ENCODE peak calls at places on chromosome 3, in four cellular contexts. M, Y, J and A are unnamed samples.

GRCh38 chr3:65402597-65402996 is 636.1 kb downstream of the MAGI1 start:
- DNase-seq in M (peak; percentile 24), Y (peak; percentile 93), J (no peak), A (no peak)

GRCh38 chr3:108329508-108329907 is 33.2 kb downstream of the HHLA2 start:
- DNase-seq in M (no peak), Y (no peak), J (no peak), A (no peak)

GRCh38 chr3:4821331-4821730 is 157.9 kb upstream of the BHLHE40 start:
- DNase-seq in M (no peak), Y (no peak), J (no peak), A (no peak)

GRCh38 chr3:13461169-13462124 is 18.7 kb upstream of the HDAC11 start:
- DNase-seq in M (no peak), Y (peak; percentile 36), J (peak; percentile 91), A (peak; percentile 61)

GRCh38 chr3:197001106-197001971 is 28.3 kb downstream of the MELTF start:
- DNase-seq in M (no peak), Y (no peak), J (peak; percentile 16), A (no peak)

GRCh38 chr3:146250449-146251382 is at the start of gene PLSCR4:
- DNase-seq in M (peak; percentile 72), Y (peak; percentile 47), J (no peak), A (peak; percentile 93)

GRCh38 chr3:197117107-197117506 is 87.5 kb upstream of the MELTF start:
- DNase-seq in M (no peak), Y (peak; percentile 17), J (no peak), A (no peak)

GRCh38 chr3:187748050-187748481 is 2.8 kb upstream of the BCL6 start:
- DNase-seq in M (peak; percentile 96), Y (peak; percentile 78), J (peak; percentile 96), A (peak; percentile 84)

GRCh38 chr3:154089416-154090115 is 31.6 kb upstream of the ARHGEF26 start:
- DNase-seq in M (no peak), Y (no peak), J (no peak), A (no peak)

GRCh38 chr3:60189304-60189703 is 1061.9 kb downstream of the FHIT start:
- DNase-seq in M (no peak), Y (no peak), J (no peak), A (no peak)

GRCh38 chr3:52456169-52456799 is 880 bp downstream of the NISCH start:
- DNase-seq in M (peak; percentile 48), Y (peak; percentile 20), J (peak; percentile 21), A (peak; percentile 58)

GRCh38 chr3:124643453-124643852 is 86.8 kb upstream of the UMPS start:
- DNase-seq in M (no peak), Y (no peak), J (no peak), A (no peak)

GRCh38 chr3:30667250-30667585 is 60.8 kb downstream of the TGFBR2 start:
- DNase-seq in M (no peak), Y (no peak), J (no peak), A (peak; percentile 63)

GRCh38 chr3:126019683-126020082 is 50.7 kb downstream of the ROPN1B start:
- DNase-seq in M (no peak), Y (no peak), J (no peak), A (no peak)

GRCh38 chr3:152417181-152417580 is 148.5 kb downstream of the MBNL1 start:
- DNase-seq in M (no peak), Y (peak; percentile 46), J (no peak), A (no peak)

GRCh38 chr3:43155016-43155415 is 49.1 kb upstream of the POMGNT2 start:
- DNase-seq in M (no peak), Y (no peak), J (no peak), A (no peak)

GRCh38 chr3:131756405-131756804 is 253.6 kb upstream of the MRPL3 start:
- DNase-seq in M (no peak), Y (no peak), J (no peak), A (no peak)

GRCh38 chr3:141782386-141782932 is 19.3 kb downstream of the GRK7 start:
- DNase-seq in M (no peak), Y (no peak), J (no peak), A (peak; percentile 50)

GRCh38 chr3:154730221-154730620 is 300.2 kb upstream of the GPR149 start:
- DNase-seq in M (no peak), Y (no peak), J (no peak), A (no peak)

GRCh38 chr3:157130138-157130880 is 29.6 kb downstream of the CCNL1 start:
- DNase-seq in M (peak; percentile 63), Y (peak; percentile 64), J (peak; percentile 46), A (peak; percentile 61)

GRCh38 chr3:188937389-188937788 is 234.4 kb upstream of the TPRG1 start:
- DNase-seq in M (no peak), Y (peak; percentile 11), J (no peak), A (peak; percentile 90)

GRCh38 chr3:20074226-20075063 is 34.2 kb downstream of the KAT2B start:
- DNase-seq in M (no peak), Y (peak; percentile 53), J (no peak), A (no peak)

GRCh38 chr3:51539291-51539891 is 872 bp downstream of the RAD54L2 start:
- DNase-seq in M (no peak), Y (peak; percentile 85), J (peak; percentile 51), A (peak; percentile 73)

GRCh38 chr3:59696783-59697182 is 647.0 kb upstream of the CFAP20DC start:
- DNase-seq in M (no peak), Y (no peak), J (no peak), A (no peak)

DNA sequence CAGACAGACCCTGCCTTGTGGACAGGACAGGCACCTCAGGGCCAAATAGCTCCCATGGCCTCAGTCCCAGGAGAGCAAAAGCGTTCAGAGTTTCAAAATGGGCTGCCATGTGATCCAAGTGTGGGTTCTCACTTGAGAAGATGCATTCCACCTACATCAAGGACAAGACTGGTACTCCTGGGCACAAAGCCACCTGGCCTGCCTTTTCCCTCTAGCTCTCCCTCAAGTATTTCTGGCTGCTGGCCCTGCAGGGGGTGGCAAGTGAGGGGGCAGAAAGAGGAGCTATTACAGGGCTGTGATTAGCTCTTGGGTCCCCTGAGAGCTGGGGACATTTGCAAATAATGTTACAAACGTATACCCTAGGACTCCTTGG is 6.5 kb upstream of the COL7A1 start:
- DNase-seq in M (no peak), Y (no peak), J (no peak), A (no peak)
- H3K27ac ChIP-seq in M (peak overlapping the region; percentile 84), Y (no peak overlapping the region), J (no peak overlapping the region), A (no peak overlapping the region)

GRCh38 chr3:195160908-195161434 is 110.0 kb downstream of the XXYLT1 start:
- DNase-seq in M (no peak), Y (no peak), J (peak; percentile 23), A (peak; percentile 59)
- H3K27ac ChIP-seq in M (no peak overlapping the region), Y (peak overlapping the region; percentile 88), J (no peak overlapping the region), A (peak overlapping the region; percentile 95)

GRCh38 chr3:87161486-87161885 is 65.6 kb upstream of the CHMP2B start:
- DNase-seq in M (no peak), Y (no peak), J (no peak), A (no peak)

GRCh38 chr3:87164245-87164644 is 62.9 kb upstream of the CHMP2B start:
- DNase-seq in M (no peak), Y (no peak), J (no peak), A (no peak)

DNA sequence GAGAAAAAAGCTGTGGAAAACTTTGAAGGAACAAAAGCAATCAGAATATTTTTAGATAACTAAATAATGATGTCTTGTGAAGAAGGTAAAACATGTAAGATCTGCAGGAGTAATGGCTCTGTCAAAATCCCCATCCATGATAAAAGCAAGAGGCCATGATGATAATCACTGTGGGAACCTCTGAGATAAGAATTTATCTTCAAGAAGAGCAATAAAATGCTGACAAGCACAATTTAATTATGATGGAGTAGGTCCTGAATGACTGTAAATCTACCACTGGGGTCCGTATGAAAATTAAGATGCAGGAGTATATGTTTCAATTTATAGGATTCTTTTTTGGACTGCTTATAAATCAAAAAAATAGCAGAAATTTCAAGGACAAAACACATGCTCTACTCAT is 68.3 kb upstream of the CHMP2B start:
- DNase-seq in M (no peak), Y (no peak), J (no peak), A (no peak)
- H3K27ac ChIP-seq in M (no peak overlapping the region), Y (no peak overlapping the region), J (no peak overlapping the region), A (no peak overlapping the region)

GRCh38 chr3:147411777-147412176 is 2.6 kb downstream of the ZIC1 start:
- DNase-seq in M (no peak), Y (no peak), J (no peak), A (no peak)

GRCh38 chr3:147411235-147411607 is 2.1 kb downstream of the ZIC1 start:
- DNase-seq in M (no peak), Y (peak; percentile 7), J (no peak), A (no peak)

GRCh38 chr3:147409143-147410121 is at the start of gene ZIC1:
- DNase-seq in M (no peak), Y (no peak), J (no peak), A (no peak)

GRCh38 chr3:147410126-147410517 is 957 bp downstream of the ZIC1 start:
- DNase-seq in M (no peak), Y (no peak), J (no peak), A (no peak)

GRCh38 chr3:147410518-147411234 is 1.5 kb downstream of the ZIC1 start:
- DNase-seq in M (no peak), Y (peak; percentile 39), J (no peak), A (no peak)
- H3K27ac ChIP-seq in M (no peak overlapping the region), Y (no peak overlapping the region), J (no peak overlapping the region), A (no peak overlapping the region)

GRCh38 chr3:58331593-58332152 is 1.0 kb upstream of the PXK start:
- DNase-seq in M (no peak), Y (no peak), J (no peak), A (no peak)
- H3K27ac ChIP-seq in M (peak overlapping the region; percentile 59), Y (no peak overlapping the region), J (no peak overlapping the region), A (no peak overlapping the region)

DNA sequence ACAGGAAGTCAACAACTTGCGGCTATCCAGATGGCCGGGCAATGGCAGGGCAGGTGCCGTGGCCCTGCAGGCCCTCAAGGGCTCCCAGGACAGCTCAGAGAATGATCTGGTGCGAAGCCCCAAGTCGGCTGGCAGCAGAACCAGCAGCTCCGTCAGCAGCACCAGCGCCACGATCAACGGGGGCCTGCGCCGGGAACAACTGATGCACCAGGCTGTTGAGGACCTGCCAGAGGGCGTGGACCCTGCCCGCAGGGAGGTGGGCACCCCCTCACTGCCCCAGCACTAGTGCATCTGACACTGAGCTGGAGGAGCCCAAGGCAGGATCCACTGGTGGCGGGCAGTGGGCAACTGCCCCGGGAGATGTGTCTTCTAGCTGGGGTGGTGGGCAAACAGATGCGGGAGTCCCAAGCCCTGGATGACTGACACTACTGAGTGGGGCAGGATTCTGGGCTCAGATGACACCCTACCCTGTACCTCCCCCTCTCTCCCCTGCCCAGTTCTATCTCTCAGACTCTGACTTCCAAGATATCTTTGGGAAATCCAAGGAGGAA is 15.9 kb downstream of the VILL start:
- DNase-seq in M (no peak), Y (no peak), J (no peak), A (no peak)
- H3K27ac ChIP-seq in M (no peak overlapping the region), Y (no peak overlapping the region), J (no peak overlapping the region), A (no peak overlapping the region)